ENCODE peak calls at places on chromosome 1, in five cellular contexts. J is AG04450; H is fibroblast of lung; C is stimulated activated CD8-positive, alpha-beta memory T cell treated with anti-CD3 and anti-CD28 coated beads, Interleukin-15, amount 100 ng/mL, for 1 hour; G is stimulated activated CD4-positive, alpha-beta T cell treated with anti-CD3 and anti-CD28 coated beads, Interleukin-1b, Interleukin-23, amount 100 ng/mL, for 1 hour. A is an unnamed sample.

GRCh38 chr1:118151312-118151937 is 33.6 kb downstream of the SPAG17 start:
- DNase-seq in J (peak; percentile 38), H (peak; percentile 34), C (no peak), G (no peak), A (peak; percentile 25)

GRCh38 chr1:155091071-155092051 is 12.7 kb downstream of the EFNA3 start:
- DNase-seq in J (no peak), H (peak; percentile 38), C (peak; percentile 64), G (peak; percentile 56), A (peak; percentile 57)

GRCh38 chr1:12580054-12580887 is 37.7 kb downstream of the DHRS3 start:
- DNase-seq in J (no peak), H (peak; percentile 45), C (no peak), G (no peak), A (no peak)

GRCh38 chr1:1037366-1038327 is 17.7 kb downstream of the AGRN start:
- DNase-seq in J (no peak), H (no peak), C (no peak), G (no peak), A (no peak)

GRCh38 chr1:24149854-24150227 is 6.9 kb upstream of the IL22RA1 start:
- DNase-seq in J (no peak), H (peak; percentile 80), C (no peak), G (no peak), A (peak; percentile 22)

GRCh38 chr1:225886159-225887029 is 2.6 kb downstream of the LEFTY1 start:
- DNase-seq in J (no peak), H (no peak), C (no peak), G (no peak), A (no peak)

GRCh38 chr1:31669786-31670582 is 25.3 kb upstream of the PEF1 start:
- DNase-seq in J (no peak), H (peak; percentile 62), C (peak; percentile 2), G (no peak), A (no peak)

GRCh38 chr1:116951175-116951935 is 41.6 kb downstream of the PTGFRN start:
- DNase-seq in J (no peak), H (peak; percentile 94), C (no peak), G (no peak), A (no peak)

A was measured in SW480.